ENCODE peak calls at places on chromosomes 13 and 19, in ten cellular contexts. Z, D, P, Y, G, T, X, S, R and K are unnamed samples.

GRCh38 chr13:50393641-50394040 is 378.4 kb downstream of the KCNRG start:
- DNase-seq in R (no peak), D (no peak), Z (no peak), G (no peak), Y (no peak), S (no peak), X (no peak), T (no peak), P (no peak), K (no peak)

GRCh38 chr19:42030605-42031004 is 36.6 kb upstream of the ATP1A3 start:
- DNase-seq in P (no peak), S (no peak), D (no peak), R (no peak), Z (no peak), X (no peak), G (no peak), T (no peak), Y (no peak), K (no peak)

GRCh38 chr19:40806385-40807146 is 7.6 kb downstream of the EGLN2 start:
- DNase-seq in D (peak; percentile 62), X (peak; percentile 66), T (peak; percentile 83), Z (peak; percentile 77), P (peak; percentile 82), G (peak; percentile 94), S (peak; percentile 93), R (peak; percentile 88), Y (peak; percentile 94), K (peak; percentile 77)

GRCh38 chr19:44346556-44346955 is 9.9 kb downstream of the ZNF112 start:
- DNase-seq in Z (no peak), P (no peak), D (no peak), X (no peak), G (no peak), T (no peak), S (no peak), Y (no peak), R (no peak), K (no peak)

GRCh38 chr13:95644611-95645052 is at the start of gene DZIP1:
- DNase-seq in P (peak; percentile 58), T (peak; percentile 60), Y (peak; percentile 81), D (peak; percentile 41), Z (no peak), G (peak; percentile 94), X (no peak), S (peak; percentile 75), R (peak; percentile 61), K (no peak)

GRCh38 chr19:7685546-7686445 is 5.2 kb downstream of the TRAPPC5 start:
- DNase-seq in R (no peak), S (no peak), Y (no peak), D (no peak), Z (no peak), G (no peak), P (no peak), X (no peak), T (no peak), K (no peak)

GRCh38 chr13:21005193-21005592 is 56.2 kb downstream of the LATS2 start:
- DNase-seq in Z (no peak), R (no peak), X (no peak), Y (no peak), D (no peak), P (no peak), S (no peak), T (no peak), G (no peak), K (no peak)

GRCh38 chr19:5144545-5145179 is 175.7 kb downstream of the KDM4B start:
- DNase-seq in D (no peak), Y (no peak), G (peak; percentile 79), X (no peak), Z (no peak), T (peak; percentile 34), S (no peak), R (peak; percentile 0), P (no peak), K (no peak)

GRCh38 chr13:113083402-113084061 is 22.1 kb upstream of the F7 start:
- DNase-seq in T (peak; percentile 87), Y (no peak), D (no peak), X (no peak), R (no peak), Z (no peak), P (peak; percentile 74), S (no peak), G (peak; percentile 85), K (no peak)

GRCh38 chr19:32324631-32325215 is 20.7 kb upstream of the ZNF507 start:
- DNase-seq in Y (no peak), R (no peak), P (no peak), D (no peak), Z (no peak), S (no peak), T (no peak), G (no peak), X (no peak), K (no peak)

GRCh38 chr13:74573654-74574053 is 439.4 kb upstream of the KLF12 start:
- DNase-seq in D (no peak), R (peak; percentile 25), G (no peak), T (no peak), X (no peak), Z (no peak), S (no peak), P (no peak), Y (no peak), K (no peak)

GRCh38 chr13:27264181-27264580 is 6.4 kb upstream of the RASL11A start:
- DNase-seq in X (peak; percentile 12), R (no peak), T (no peak), Z (no peak), Y (peak; percentile 57), G (no peak), P (no peak), D (no peak), S (no peak), K (no peak)

GRCh38 chr13:50285283-50285682 is 270.0 kb downstream of the KCNRG start:
- DNase-seq in T (no peak), P (no peak), S (no peak), R (no peak), D (no peak), X (no peak), G (no peak), Z (no peak), Y (no peak), K (no peak)

GRCh38 chr19:29889702-29890101 is 52.3 kb upstream of the URI1 start:
- DNase-seq in P (no peak), D (no peak), S (no peak), T (no peak), R (no peak), G (peak; percentile 48), Y (no peak), Z (no peak), X (no peak), K (no peak)

GRCh38 chr19:54453921-54454780 is 5.2 kb downstream of the LENG8 start:
- DNase-seq in D (no peak), P (no peak), R (no peak), G (no peak), T (no peak), Z (no peak), Y (no peak), X (no peak), S (no peak), K (no peak)

GRCh38 chr19:38769635-38770211 is 3.6 kb downstream of the LGALS7 start:
- DNase-seq in S (no peak), G (peak; percentile 98), D (peak; percentile 92), Z (peak; percentile 80), P (peak; percentile 91), T (peak; percentile 95), X (peak; percentile 68), Y (peak; percentile 37), R (peak; percentile 90), K (peak; percentile 86)

GRCh38 chr19:3807574-3808354 is 21.6 kb upstream of the MATK start:
- DNase-seq in R (no peak), P (no peak), Z (no peak), T (no peak), D (no peak), S (no peak), G (no peak), Y (no peak), X (no peak), K (no peak)

GRCh38 chr13:66803013-66803739 is 427.0 kb downstream of the PCDH9 start:
- DNase-seq in P (no peak), D (no peak), T (no peak), X (no peak), G (no peak), S (no peak), R (no peak), Z (no peak), Y (no peak), K (no peak)

GRCh38 chr13:100234524-100235136 is 145.7 kb downstream of the PCCA start:
- DNase-seq in R (no peak), Z (no peak), P (no peak), D (no peak), G (no peak), Y (peak; percentile 30), T (no peak), X (peak; percentile 71), S (no peak), K (no peak)

GRCh38 chr19:48190288-48191284 is 20.1 kb downstream of the ZSWIM9 start:
- DNase-seq in R (peak; percentile 57), S (no peak), T (no peak), Y (no peak), G (no peak), D (peak; percentile 61), X (no peak), P (peak; percentile 89), Z (peak; percentile 63), K (peak; percentile 54)

GRCh38 chr19:33376423-33376822 is 2.9 kb downstream of the CEBPG start:
- DNase-seq in G (peak; percentile 95), T (no peak), R (no peak), D (peak; percentile 86), Y (peak; percentile 78), P (peak; percentile 60), X (no peak), S (no peak), Z (no peak), K (no peak)

GRCh38 chr13:86559915-86560314 is 760.7 kb upstream of the SLITRK6 start:
- DNase-seq in R (no peak), X (peak; percentile 26), T (no peak), G (no peak), Y (no peak), S (no peak), P (no peak), Z (no peak), D (no peak), K (no peak)

GRCh38 chr13:98371624-98372023 is 194.6 kb upstream of the RNF113B start:
- DNase-seq in R (no peak), G (no peak), D (no peak), Z (no peak), T (no peak), P (no peak), S (no peak), X (no peak), Y (no peak), K (no peak)

GRCh38 chr19:496333-496634 is at the start of gene MADCAM1:
- DNase-seq in D (no peak), T (no peak), R (no peak), G (no peak), Z (no peak), Y (no peak), P (no peak), X (no peak), S (no peak), K (no peak)

GRCh38 chr19:2507109-2507508 is 31.2 kb downstream of the GADD45B start:
- DNase-seq in X (peak; percentile 63), Y (peak; percentile 57), P (peak; percentile 36), D (peak; percentile 65), G (no peak), S (no peak), R (peak; percentile 20), Z (peak; percentile 30), T (no peak), K (no peak)

GRCh38 chr13:107305178-107305577 is 737.2 kb upstream of the ARGLU1 start:
- DNase-seq in R (no peak), P (no peak), G (no peak), Z (no peak), D (no peak), Y (no peak), T (no peak), X (no peak), S (no peak), K (no peak)

GRCh38 chr19:42291437-42291815 is 10.5 kb upstream of the PRR19 start:
- DNase-seq in S (no peak), T (no peak), Z (no peak), X (no peak), R (no peak), G (no peak), Y (no peak), P (no peak), D (peak; percentile 77), K (no peak)

GRCh38 chr13:21657538-21657937 is 13.3 kb upstream of the FGF9 start:
- DNase-seq in Y (peak; percentile 81), R (no peak), Z (no peak), G (no peak), S (no peak), T (no peak), X (peak; percentile 18), D (no peak), P (no peak), K (no peak)